ENCODE peak calls at places on chromosomes 3 and 15, in five cellular contexts. B is heart left ventricle, A is esophagus muscularis mucosa, X is nephron progenitor cell, D is colonic mucosa. G is an unnamed sample.

GRCh38 chr3:146834917-146835316 is 229.8 kb upstream of the PLSCR5 start:
- DNase-seq in D (no peak), X (no peak), A (no peak), B (no peak), G (no peak)

GRCh38 chr3:111666041-111666735 is 71.0 kb upstream of the ZBED2 start:
- DNase-seq in A (no peak), B (no peak), D (no peak), X (no peak), G (no peak)

GRCh38 chr3:11415099-11415498 is 142.9 kb downstream of the ATG7 start:
- DNase-seq in D (no peak), X (no peak), A (no peak), B (no peak), G (no peak)

GRCh38 chr3:112074616-112075497 is 11.3 kb upstream of the C3orf52 start:
- DNase-seq in D (peak), X (no peak), A (no peak), B (no peak), G (no peak)

GRCh38 chr15:26295331-26295730 is 432.2 kb upstream of the ATP10A start:
- DNase-seq in A (no peak), X (no peak), B (no peak), D (no peak), G (no peak)

GRCh38 chr3:157464283-157464682 is 27.6 kb downstream of the PTX3 start:
- DNase-seq in D (no peak), B (no peak), X (no peak), A (no peak), G (no peak)

GRCh38 chr3:50435382-50435781 is 68.1 kb downstream of the CACNA2D2 start:
- DNase-seq in D (no peak), X (no peak), A (no peak), B (no peak), G (no peak)

GRCh38 chr3:182633206-182633605 is 160.1 kb upstream of the ATP11B start:
- DNase-seq in X (no peak), A (no peak), B (no peak), D (no peak), G (no peak)

GRCh38 chr3:71276531-71276930 is 307.0 kb downstream of the FOXP1 start:
- DNase-seq in A (no peak), X (no peak), B (no peak), D (no peak), G (no peak)

GRCh38 chr3:119279101-119279554 is 15.1 kb upstream of the ARHGAP31 start:
- DNase-seq in D (no peak), X (no peak), B (peak), A (no peak), G (no peak)

GRCh38 chr3:149615731-149616221 is 42.0 kb downstream of the WWTR1 start:
- DNase-seq in X (no peak), D (no peak), B (no peak), A (no peak), G (no peak)

GRCh38 chr15:65939901-65940617 is 70.8 kb downstream of the RAB11A start:
- DNase-seq in A (no peak), D (no peak), B (no peak), X (no peak), G (no peak)

GRCh38 chr3:94249491-94250079 is 186.7 kb downstream of the NSUN3 start:
- DNase-seq in D (peak), X (peak), A (no peak), B (no peak), G (peak)
- TF ChIP-seq CTCF in D (peak), X (peak), A (peak), B (peak), G (peak)

GRCh38 chr3:133440652-133441051 is 40.8 kb downstream of the BFSP2 start:
- DNase-seq in D (no peak), X (no peak), B (no peak), A (no peak), G (no peak)

GRCh38 chr3:133442518-133442917 is 42.7 kb downstream of the BFSP2 start:
- DNase-seq in B (no peak), A (no peak), X (no peak), D (no peak), G (no peak)

GRCh38 chr3:133441867-133442270 is 42.0 kb downstream of the BFSP2 start:
- DNase-seq in D (no peak), A (no peak), B (no peak), X (no peak), G (no peak)

GRCh38 chr3:133439563-133439962 is 39.7 kb downstream of the BFSP2 start:
- DNase-seq in D (no peak), X (no peak), A (no peak), B (no peak), G (no peak)

GRCh38 chr3:133437391-133438093 is 37.7 kb downstream of the BFSP2 start:
- DNase-seq in B (no peak), A (no peak), X (no peak), D (no peak), G (no peak)
- TF ChIP-seq CTCF in B (peak), A (peak), X (no peak), D (no peak), G (peak)

DNA sequence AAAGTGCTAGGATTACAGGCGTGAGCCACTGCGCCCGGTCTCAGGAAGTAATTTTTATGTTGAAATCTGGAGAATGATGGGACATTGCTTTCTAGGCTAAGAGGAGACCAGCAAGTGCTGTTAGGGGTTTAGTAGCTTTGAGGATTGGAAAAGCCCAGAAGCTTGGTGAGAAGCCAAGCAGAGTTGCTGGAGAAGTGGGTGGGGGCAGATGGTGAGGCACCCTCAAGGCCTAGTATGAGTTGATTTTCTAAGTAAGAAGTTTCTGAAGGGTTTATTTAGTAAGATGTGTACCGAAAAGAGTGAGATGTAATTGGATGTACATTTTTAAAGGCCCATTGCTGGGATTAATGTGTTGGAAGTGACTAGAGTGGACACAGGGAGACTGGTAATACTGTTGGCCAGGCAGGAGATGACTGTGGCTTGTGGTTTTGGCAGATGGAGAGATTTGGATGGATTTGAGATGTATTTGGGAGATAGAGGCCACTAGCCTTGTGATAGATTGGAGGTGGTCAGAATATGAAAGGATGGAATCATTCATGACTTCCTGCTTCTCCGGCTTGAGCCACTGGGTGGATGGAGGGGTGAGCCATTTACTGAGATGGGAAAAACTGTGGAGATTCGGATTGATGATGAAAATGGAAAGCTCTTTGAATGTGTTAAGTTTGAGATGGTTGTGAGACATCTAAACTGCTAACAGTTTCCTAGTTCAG is 2.3 kb downstream of the LRRC28 start:
- DNase-seq in X (no peak), D (no peak), B (no peak), A (no peak), G (no peak)
- TF ChIP-seq CTCF in X (no peak), D (no peak), B (no peak), A (no peak), G (no peak)

GRCh38 chr3:193452338-193452737 is 73.8 kb upstream of the ATP13A5 start:
- DNase-seq in D (no peak), B (no peak), A (no peak), X (no peak), G (no peak)
- TF ChIP-seq CTCF in D (no peak), B (peak), A (no peak), X (peak), G (peak)

DNA sequence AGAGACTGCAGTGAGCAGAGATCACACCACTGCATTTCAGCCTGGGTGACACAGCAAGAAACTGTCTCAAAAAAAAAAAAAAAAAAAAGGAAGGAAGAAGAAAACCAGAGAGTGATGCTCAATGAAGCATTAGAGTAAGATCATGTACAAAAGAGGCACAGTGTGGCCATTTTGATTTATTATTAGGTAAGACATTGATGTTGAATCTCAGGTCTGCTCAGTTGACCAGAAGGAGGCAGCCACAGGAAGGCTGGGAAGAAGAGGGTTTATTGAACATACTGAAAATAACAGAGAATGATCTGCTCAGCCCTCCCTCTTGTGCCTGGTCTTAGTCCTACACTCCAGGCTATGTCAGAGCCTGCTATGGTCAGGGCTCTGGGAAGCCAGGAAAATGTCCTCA is 15.6 kb downstream of the LRRK1 start:
- DNase-seq in A (no peak), D (no peak), X (no peak), B (no peak), G (no peak)
- TF ChIP-seq CTCF in A (no peak), D (no peak), X (no peak), B (no peak), G (no peak)

G was measured in osteocyte.